ENCODE peak calls at places on chromosomes 11 and 22, in four cellular contexts. I is IMR-90, N is mesendoderm, T is H1. K is an unnamed sample.

GRCh38 chr22:40081662-40082061 is 86.9 kb downstream of the FAM83F start:
- DNase-seq in I (no peak), N (no peak), T (no peak), K (no peak)

GRCh38 chr22:25736378-25737011 is 5.5 kb upstream of the MYO18B start:
- DNase-seq in I (no peak), N (no peak), T (no peak), K (no peak)

GRCh38 chr22:19783531-19784395 is 23.2 kb downstream of the TBX1 start:
- DNase-seq in I (no peak), N (no peak), T (no peak), K (no peak)

GRCh38 chr11:71446942-71447688 is 1.1 kb downstream of the DHCR7 start:
- DNase-seq in I (peak), N (peak), T (no peak), K (no peak)

GRCh38 chr11:65459552-65459951 is 37.0 kb downstream of the NEAT1 start:
- DNase-seq in I (no peak), N (no peak), T (no peak), K (peak)

GRCh38 chr11:11178671-11179070 is 174.4 kb downstream of the CSNK2A3 start:
- DNase-seq in I (no peak), N (no peak), T (no peak), K (no peak)

GRCh38 chr11:28704801-28705200 is 596.6 kb downstream of the METTL15 start:
- DNase-seq in I (no peak), N (no peak), T (no peak), K (no peak)

GRCh38 chr11:62077136-62077535 is 46.7 kb upstream of the INCENP start:
- DNase-seq in I (peak), N (no peak), T (no peak), K (no peak)

GRCh38 chr11:113674397-113674685 is 31.8 kb downstream of the TMPRSS5 start:
- DNase-seq in I (no peak), N (no peak), T (no peak), K (no peak)

GRCh38 chr11:16986434-16987204 is 27.6 kb downstream of the PLEKHA7 start:
- DNase-seq in I (no peak), N (peak), T (no peak), K (peak)

GRCh38 chr11:66318576-66318970 is 1.7 kb upstream of the CD248 start:
- DNase-seq in I (no peak), N (no peak), T (no peak), K (no peak)

GRCh38 chr11:119460582-119460981 is 37.6 kb upstream of the THY1 start:
- DNase-seq in I (peak), N (no peak), T (no peak), K (no peak)

GRCh38 chr22:33126881-33127280 is 68.7 kb upstream of the SYN3 start:
- DNase-seq in I (no peak), N (peak), T (peak), K (peak)

GRCh38 chr11:63567044-63567840 is 4.1 kb upstream of the PLAAT2 start:
- DNase-seq in I (peak), N (peak), T (no peak), K (peak)

GRCh38 chr11:65395961-65396530 is 9.6 kb downstream of the FRMD8 start:
- DNase-seq in I (no peak), N (no peak), T (no peak), K (no peak)

GRCh38 chr22:50576806-50577696 is 1.2 kb downstream of the CPT1B start:
- DNase-seq in I (no peak), N (no peak), T (no peak), K (no peak)

GRCh38 chr22:50577987-50578775 is at the start of gene CPT1B:
- DNase-seq in I (peak), N (no peak), T (no peak), K (no peak)

GRCh38 chr22:50578776-50579310 is 616 bp upstream of the CPT1B start:
- DNase-seq in I (no peak), N (no peak), T (no peak), K (no peak)

GRCh38 chr22:50576070-50576469 is 2.2 kb downstream of the CPT1B start:
- DNase-seq in I (peak), N (peak), T (no peak), K (peak)

GRCh38 chr22:50577697-50577986 is 585 bp downstream of the CPT1B start:
- DNase-seq in I (no peak), N (no peak), T (no peak), K (no peak)
- H3K9ac ChIP-seq in I (no peak), N (no peak), T (no peak), K (no peak)

GRCh38 chr22:30260682-30261081 is 6.0 kb downstream of the OSM start:
- DNase-seq in I (no peak), N (no peak), T (no peak), K (no peak)
- H2AK5ac ChIP-seq in I (no peak), N (no peak), T (no peak), K (no peak)

GRCh38 chr22:35140879-35141745 is 75.2 kb downstream of the ISX start:
- DNase-seq in I (no peak), N (peak), T (peak), K (peak)
- H4K5ac ChIP-seq in I (no peak), N (no peak), T (no peak), K (no peak)

GRCh38 chr11:132831272-132831671 is 701.0 kb downstream of the OPCML start:
- DNase-seq in I (no peak), N (no peak), T (no peak), K (no peak)
- H3K9ac ChIP-seq in I (no peak), N (no peak), T (no peak), K (no peak)

GRCh38 chr11:1761857-1762536 is 1.7 kb downstream of the CTSD start:
- DNase-seq in I (no peak), N (no peak), T (no peak), K (no peak)
- H2AK5ac ChIP-seq in I (no peak), N (no peak), T (no peak), K (no peak)

GRCh38 chr11:93032580-93032979 is 63.1 kb downstream of the MTNR1B start:
- DNase-seq in I (peak), N (no peak), T (no peak), K (no peak)
- H4K5ac ChIP-seq in I (no peak), N (no peak), T (no peak), K (no peak)

K was measured in H9.